ENCODE peak calls at places on chromosome 12, in nine cellular contexts. A, J, U, Q, V, O, N, Y and W are unnamed samples.

GRCh38 chr12:86249856-86250255 is 6.3 kb downstream of the MGAT4C start:
- DNase-seq in J (no peak), A (no peak), Y (no peak), N (peak), O (no peak), Q (peak), V (no peak), U (no peak), W (no peak)

GRCh38 chr12:42196728-42197603 is 41.1 kb downstream of the YAF2 start:
- DNase-seq in N (no peak), Y (no peak), J (no peak), O (no peak), Q (no peak), V (no peak), U (no peak), A (no peak), W (no peak)

GRCh38 chr12:4355150-4355842 is 24.2 kb downstream of the FGF23 start:
- DNase-seq in A (no peak), V (no peak), U (no peak), J (no peak), O (no peak), Y (peak), Q (no peak), N (no peak), W (no peak)

GRCh38 chr12:67760586-67761275 is 112.2 kb downstream of the DYRK2 start:
- DNase-seq in J (no peak), N (no peak), Q (peak), U (no peak), V (no peak), O (no peak), A (no peak), Y (peak), W (no peak)

GRCh38 chr12:81141220-81141619 is 63.3 kb downstream of the ACSS3 start:
- DNase-seq in Y (no peak), V (no peak), Q (no peak), N (no peak), U (no peak), J (no peak), A (no peak), O (no peak), W (no peak)

GRCh38 chr12:76242813-76243540 is 105.2 kb downstream of the BBS10 start:
- DNase-seq in J (no peak), U (no peak), Y (no peak), Q (peak), V (no peak), O (no peak), N (no peak), A (no peak), W (no peak)

GRCh38 chr12:54352022-54352531 is 12.2 kb downstream of the GPR84 start:
- DNase-seq in Q (peak), O (no peak), J (peak), N (peak), U (peak), Y (peak), A (peak), V (peak), W (peak)

GRCh38 chr12:103928736-103929050 is 1.5 kb upstream of the HSP90B1 start:
- DNase-seq in J (no peak), Q (no peak), N (peak), A (peak), U (no peak), Y (no peak), V (no peak), O (peak), W (peak)

GRCh38 chr12:110279976-110280783 is 867 bp upstream of the ATP2A2 start:
- DNase-seq in O (peak), N (peak), A (no peak), U (peak), V (no peak), Q (peak), J (peak), Y (no peak), W (no peak)

GRCh38 chr12:96985515-96986362 is 78.7 kb downstream of the NEDD1 start:
- DNase-seq in N (no peak), A (peak), U (no peak), V (no peak), O (peak), Q (no peak), J (no peak), Y (peak), W (no peak)

GRCh38 chr12:113472191-113473190 is 820 bp upstream of the LHX5 start:
- DNase-seq in J (no peak), Y (no peak), U (no peak), A (no peak), Q (no peak), V (no peak), N (no peak), O (no peak), W (no peak)

GRCh38 chr12:67982165-67982563 is 7.1 kb upstream of the IFNG-AS1 start:
- DNase-seq in N (no peak), Y (no peak), O (no peak), J (no peak), V (no peak), Q (no peak), A (no peak), U (no peak), W (no peak)

GRCh38 chr12:34119366-34119765 is 97.1 kb downstream of the ALG10 start:
- DNase-seq in O (no peak), Q (no peak), N (no peak), Y (no peak), U (no peak), V (no peak), A (no peak), J (no peak), W (no peak)

GRCh38 chr12:67698711-67699603 is 50.4 kb downstream of the DYRK2 start:
- DNase-seq in N (no peak), O (no peak), Q (peak), Y (peak), V (peak), U (no peak), J (no peak), A (no peak), W (no peak)

GRCh38 chr12:68943848-68944247 is 10.9 kb upstream of the CPM start:
- DNase-seq in V (no peak), J (no peak), A (no peak), O (no peak), Q (no peak), N (no peak), U (no peak), Y (no peak), W (no peak)

GRCh38 chr12:5746917-5747316 is 198.1 kb downstream of the ANO2 start:
- DNase-seq in A (no peak), J (no peak), N (no peak), V (no peak), Q (no peak), Y (no peak), U (no peak), O (no peak), W (no peak)

GRCh38 chr12:122130150-122130549 is 43.9 kb downstream of the IL31 start:
- DNase-seq in U (no peak), O (no peak), Q (peak), J (no peak), Y (no peak), A (no peak), N (no peak), V (no peak), W (no peak)

GRCh38 chr12:97474987-97475386 is 12.4 kb downstream of the RMST start:
- DNase-seq in V (no peak), A (no peak), J (no peak), U (no peak), Y (no peak), N (no peak), Q (no peak), O (no peak), W (no peak)

GRCh38 chr12:123488539-123489230 is 30.7 kb downstream of the SNRNP35 start:
- DNase-seq in U (no peak), Q (no peak), A (no peak), Y (no peak), O (no peak), N (no peak), V (no peak), J (no peak), W (peak)

GRCh38 chr12:116236148-116236731 is 41.3 kb downstream of the MED13L start:
- DNase-seq in O (no peak), V (peak), Y (peak), A (no peak), J (no peak), N (peak), Q (peak), U (peak), W (peak)

GRCh38 chr12:102917026-102917787 is at the start of gene PAH:
- DNase-seq in J (no peak), Q (no peak), N (peak), V (no peak), U (no peak), Y (no peak), A (no peak), O (no peak), W (no peak)

GRCh38 chr12:107320929-107321618 is 227.7 kb upstream of the CRY1 start:
- DNase-seq in U (no peak), J (no peak), N (no peak), Q (peak), O (peak), A (no peak), V (peak), Y (peak), W (no peak)

GRCh38 chr12:2641209-2641608 is 153.6 kb upstream of the FKBP4 start:
- DNase-seq in U (peak), A (no peak), Y (peak), V (no peak), O (no peak), N (no peak), J (peak), Q (peak), W (no peak)

GRCh38 chr12:117854339-117855012 is 114.3 kb downstream of the KSR2 start:
- DNase-seq in J (no peak), O (no peak), Q (peak), V (peak), N (peak), A (peak), U (no peak), Y (peak), W (peak)

GRCh38 chr12:104166465-104166864 is 28.5 kb upstream of the NFYB start:
- DNase-seq in U (no peak), J (no peak), A (no peak), O (no peak), V (no peak), Y (peak), Q (peak), N (no peak), W (no peak)

GRCh38 chr12:68962855-68963455 is 30.0 kb upstream of the CPM start:
- DNase-seq in A (no peak), J (no peak), N (no peak), U (no peak), V (no peak), Y (no peak), Q (peak), O (no peak), W (no peak)

GRCh38 chr12:107402041-107403022 is 283.3 kb upstream of the PWP1 start:
- DNase-seq in J (no peak), N (peak), U (peak), V (peak), Y (peak), A (no peak), Q (peak), O (peak), W (peak)

GRCh38 chr12:40286583-40286982 is 61.8 kb downstream of the LRRK2 start:
- DNase-seq in U (no peak), O (no peak), A (no peak), Q (no peak), J (no peak), V (no peak), Y (no peak), N (no peak), W (no peak)

GRCh38 chr12:129720618-129721017 is 183.2 kb downstream of the TMEM132D start:
- DNase-seq in O (no peak), U (no peak), V (no peak), Y (no peak), Q (no peak), N (no peak), A (no peak), J (no peak), W (no peak)

DNA sequence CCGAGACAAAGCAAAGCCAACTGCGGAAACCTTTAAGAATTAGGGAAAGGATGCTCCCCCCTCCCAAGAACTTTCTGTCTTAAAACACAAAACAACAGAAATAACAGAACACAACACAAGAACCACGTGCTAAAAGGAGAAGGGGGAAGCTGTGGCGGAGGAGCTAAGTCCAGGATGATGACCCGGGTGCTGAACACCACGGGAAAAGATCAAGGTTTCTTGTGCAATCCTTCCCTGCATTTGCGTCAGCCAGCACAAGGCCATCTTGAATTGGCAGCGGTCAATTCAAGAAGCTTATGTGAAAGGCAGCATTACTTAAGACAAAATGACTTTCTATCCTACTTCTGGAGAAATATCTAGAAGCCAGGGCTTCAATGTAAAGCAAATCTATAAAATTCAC is 11.0 kb upstream of the CREBL2 start:
- DNase-seq in N (peak), V (no peak), J (no peak), Y (no peak), A (no peak), U (peak), Q (no peak), O (no peak), W (no peak)
- H3K27ac ChIP-seq in N (no peak), V (no peak), J (no peak), Y (no peak), A (no peak), U (no peak), Q (no peak), O (no peak), W (no peak)

GRCh38 chr12:48536602-48537001 is 11.2 kb downstream of the OR8S1 start:
- DNase-seq in J (no peak), A (no peak), N (no peak), U (no peak), O (no peak), Q (no peak), V (no peak), Y (no peak), W (no peak)

GRCh38 chr12:48527891-48528670 is 2.6 kb downstream of the OR8S1 start:
- DNase-seq in Y (no peak), N (no peak), Q (no peak), O (no peak), U (no peak), A (no peak), J (no peak), V (no peak), W (no peak)

GRCh38 chr12:48532601-48533000 is 7.2 kb downstream of the OR8S1 start:
- DNase-seq in J (no peak), O (no peak), V (no peak), A (no peak), N (no peak), Y (no peak), U (no peak), Q (no peak), W (no peak)
- H3K27ac ChIP-seq in J (no peak), O (no peak), V (no peak), A (no peak), N (no peak), Y (no peak), U (no peak), Q (no peak), W (no peak)

GRCh38 chr12:109199324-109199723 is 82.9 kb downstream of the ACACB start:
- DNase-seq in N (no peak), Q (no peak), O (no peak), V (no peak), Y (no peak), J (no peak), A (no peak), U (no peak), W (no peak)

GRCh38 chr12:109192358-109192757 is 76.0 kb downstream of the ACACB start:
- DNase-seq in O (no peak), A (no peak), U (no peak), Q (peak), Y (peak), J (no peak), V (no peak), N (no peak), W (no peak)

GRCh38 chr12:109193896-109194295 is 77.5 kb downstream of the ACACB start:
- DNase-seq in A (no peak), V (no peak), O (no peak), N (no peak), J (peak), Y (no peak), Q (no peak), U (no peak), W (no peak)

GRCh38 chr12:109197327-109197726 is 80.9 kb downstream of the ACACB start:
- DNase-seq in J (no peak), Q (no peak), Y (no peak), O (no peak), A (no peak), N (no peak), U (no peak), V (no peak), W (no peak)

DNA sequence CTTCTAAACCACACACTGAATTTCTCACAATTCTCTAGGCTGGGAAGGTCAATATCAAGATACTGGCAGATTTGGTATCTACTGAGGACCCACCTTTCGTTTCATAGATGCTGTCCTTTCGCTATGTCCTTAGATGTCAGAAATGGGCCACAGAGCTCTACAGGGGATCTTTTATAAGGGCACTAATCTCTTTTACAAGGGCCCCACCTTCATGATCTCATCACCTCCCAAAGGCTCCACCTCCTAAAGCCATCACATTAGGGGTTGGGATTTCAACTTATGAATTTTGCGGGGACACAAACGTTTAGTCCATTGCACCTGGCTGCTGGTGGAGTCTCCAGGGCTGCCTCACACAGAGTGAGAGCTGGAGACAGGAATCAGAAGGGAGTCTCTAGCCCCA is 79.9 kb downstream of the ACACB start:
- DNase-seq in J (no peak), V (no peak), N (no peak), U (no peak), Y (no peak), A (no peak), Q (no peak), O (no peak), W (no peak)
- H3K27ac ChIP-seq in J (no peak), V (no peak), N (no peak), U (no peak), Y (no peak), A (no peak), Q (no peak), O (no peak), W (no peak)

DNA sequence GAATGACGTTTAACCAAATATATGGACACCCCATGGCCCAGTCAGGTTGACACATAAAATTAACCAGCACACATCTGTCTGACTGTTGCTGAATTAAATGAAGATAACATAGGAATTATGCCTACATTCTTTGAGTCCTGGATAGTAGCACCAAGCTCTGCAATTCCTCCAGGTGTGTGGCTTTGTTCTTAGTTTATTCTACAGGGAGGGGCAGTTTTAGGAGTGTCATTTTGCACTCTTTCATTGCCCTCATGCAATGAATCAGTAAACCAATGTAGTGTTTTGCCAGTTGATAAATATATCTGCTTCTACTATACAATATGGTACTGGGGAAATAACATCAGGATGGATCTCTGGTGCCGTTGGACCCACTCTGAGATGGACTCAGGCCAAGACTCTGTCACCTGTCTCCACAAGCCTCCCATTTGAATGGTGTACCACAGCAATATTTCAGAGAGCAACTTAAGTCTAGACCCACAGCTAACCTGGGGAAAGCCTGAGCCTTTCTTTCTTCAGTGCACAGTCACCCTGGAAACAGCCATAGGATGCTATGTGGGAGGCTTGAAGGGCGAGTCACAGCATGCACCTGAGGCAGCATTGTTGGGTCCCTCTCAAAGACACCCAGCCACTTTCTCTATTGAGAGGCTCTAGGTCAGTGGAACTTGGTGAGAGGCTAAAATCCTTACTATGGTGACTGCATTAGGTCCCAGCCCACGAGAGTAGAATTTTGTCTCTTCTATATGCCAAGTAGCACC is 73.2 kb downstream of the ANO4 start:
- DNase-seq in Y (no peak), J (no peak), V (no peak), O (no peak), Q (no peak), U (no peak), N (no peak), A (no peak), W (no peak)
- H3K27ac ChIP-seq in Y (no peak), J (no peak), V (no peak), O (no peak), Q (no peak), U (no peak), N (no peak), A (no peak), W (no peak)

GRCh38 chr12:52903285-52903854 is 1.5 kb downstream of the KRT8 start:
- DNase-seq in V (peak), Q (peak), J (peak), Y (peak), O (no peak), A (peak), U (peak), N (peak), W (peak)

GRCh38 chr12:52903855-52904508 is 894 bp downstream of the KRT8 start:
- DNase-seq in J (no peak), O (no peak), N (peak), U (peak), Y (peak), A (peak), Q (no peak), V (no peak), W (no peak)

GRCh38 chr12:52907092-52907810 is 2.4 kb upstream of the KRT8 start:
- DNase-seq in Y (peak), U (no peak), A (no peak), N (peak), V (no peak), J (no peak), O (no peak), Q (no peak), W (no peak)

GRCh38 chr12:52909256-52909655 is 4.4 kb upstream of the KRT8 start:
- DNase-seq in A (no peak), V (no peak), U (no peak), Y (no peak), J (no peak), N (no peak), Q (no peak), O (no peak), W (no peak)

DNA sequence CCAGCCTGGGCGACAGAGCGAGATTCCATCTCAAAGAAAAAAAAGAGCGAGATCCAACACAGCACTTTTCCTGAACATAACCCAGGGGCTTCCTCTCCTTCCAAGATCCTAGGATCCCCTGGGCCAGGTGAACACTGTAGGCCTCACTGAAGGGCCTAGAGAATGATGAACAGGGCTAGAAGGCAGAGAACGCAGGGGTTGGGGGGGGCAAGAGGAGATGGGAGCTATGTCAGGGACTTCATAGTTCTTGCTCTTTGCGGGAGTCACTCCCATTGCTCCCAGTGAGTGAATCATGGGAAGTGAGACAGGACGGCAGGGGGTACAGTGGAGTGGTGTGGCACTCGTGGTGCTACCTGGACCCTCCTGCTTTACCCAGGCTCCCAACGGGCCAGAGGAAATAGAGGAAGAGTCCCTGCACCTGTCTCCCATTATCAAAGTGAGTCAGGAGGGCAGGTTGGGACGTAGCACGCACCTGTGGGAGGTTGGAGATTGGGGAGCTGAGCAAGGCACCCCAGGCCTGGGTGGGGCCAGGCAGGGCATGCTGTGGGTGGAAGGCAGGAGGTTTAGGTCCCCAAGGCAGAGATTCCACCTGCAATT is 1.3 kb upstream of the KRT8 start:
- DNase-seq in O (no peak), Y (no peak), V (no peak), U (no peak), N (no peak), J (no peak), Q (no peak), A (no peak), W (no peak)
- H3K27ac ChIP-seq in O (no peak), Y (peak), V (no peak), U (no peak), N (peak), J (peak), Q (no peak), A (no peak), W (no peak)

DNA sequence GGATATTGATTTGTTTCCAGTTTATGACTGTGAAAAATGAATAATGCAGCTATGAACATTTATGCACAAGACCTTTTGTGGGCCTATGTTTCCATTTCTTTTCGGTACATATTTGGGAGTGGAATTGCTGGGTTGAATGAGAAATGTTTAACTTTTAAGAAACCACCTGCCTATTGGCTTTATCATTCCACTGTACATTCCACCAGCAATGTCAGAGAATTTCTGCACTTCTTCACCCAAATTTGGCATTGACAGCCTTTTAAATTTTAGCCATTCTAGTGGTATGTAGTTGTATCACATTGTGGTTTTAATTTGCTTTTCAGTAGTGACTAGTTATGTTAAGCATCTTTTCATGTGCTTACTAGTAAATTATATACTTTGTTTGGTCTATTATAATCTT is 317.0 kb upstream of the TMTC1 start:
- DNase-seq in J (no peak), U (no peak), Y (peak), Q (no peak), V (no peak), A (no peak), O (no peak), N (no peak), W (no peak)
- H3K27ac ChIP-seq in J (no peak), U (no peak), Y (no peak), Q (no peak), V (no peak), A (no peak), O (no peak), N (no peak), W (no peak)